ENCODE peak calls at places on chromosomes 11 and 22, in four cellular contexts. One of them, this sample, is unnamed.

GRCh38 chr11:134394311-134394710 is 17.7 kb downstream of the B3GAT1 start:
- DNase-seq in heart right ventricle: no peak
- DNase-seq in bronchial epithelial cell: no peak
- DNase-seq in stimulated activated CD4-positive, alpha-beta T cell treated with anti-CD3 and anti-CD28 coated beads, Interleukin-4, amount 100 ng/mL, for 4 hours: no peak
- DNase-seq in this sample: no peak

GRCh38 chr11:9150944-9151343 is 59.5 kb upstream of the SCUBE2 start:
- DNase-seq in bronchial epithelial cell: no peak
- DNase-seq in heart right ventricle: no peak
- DNase-seq in stimulated activated CD4-positive, alpha-beta T cell treated with anti-CD3 and anti-CD28 coated beads, Interleukin-4, amount 100 ng/mL, for 4 hours: no peak
- DNase-seq in this sample: no peak

GRCh38 chr22:30422481-30423295 is 2.9 kb upstream of the MTFP1 start:
- DNase-seq in heart right ventricle: peak; percentile 28
- DNase-seq in stimulated activated CD4-positive, alpha-beta T cell treated with anti-CD3 and anti-CD28 coated beads, Interleukin-4, amount 100 ng/mL, for 4 hours: peak; percentile 20
- DNase-seq in bronchial epithelial cell: peak; percentile 96
- DNase-seq in this sample: peak; percentile 97

GRCh38 chr11:62552931-62553838 is 6.6 kb upstream of the AHNAK start:
- DNase-seq in bronchial epithelial cell: peak; percentile 94
- DNase-seq in heart right ventricle: peak; percentile 85
- DNase-seq in stimulated activated CD4-positive, alpha-beta T cell treated with anti-CD3 and anti-CD28 coated beads, Interleukin-4, amount 100 ng/mL, for 4 hours: peak; percentile 30
- DNase-seq in this sample: peak; percentile 93

GRCh38 chr11:111301840-111302113 is 3.4 kb downstream of the POU2AF3 start:
- DNase-seq in bronchial epithelial cell: no peak
- DNase-seq in heart right ventricle: no peak
- DNase-seq in stimulated activated CD4-positive, alpha-beta T cell treated with anti-CD3 and anti-CD28 coated beads, Interleukin-4, amount 100 ng/mL, for 4 hours: no peak
- DNase-seq in this sample: no peak

GRCh38 chr11:17991799-17992433 is 20.9 kb downstream of the SERGEF start:
- DNase-seq in bronchial epithelial cell: peak; percentile 57
- DNase-seq in stimulated activated CD4-positive, alpha-beta T cell treated with anti-CD3 and anti-CD28 coated beads, Interleukin-4, amount 100 ng/mL, for 4 hours: peak; percentile 25
- DNase-seq in heart right ventricle: peak; percentile 27
- DNase-seq in this sample: peak; percentile 32

GRCh38 chr11:12201016-12201985 is 90.9 kb downstream of the MICAL2 start:
- DNase-seq in bronchial epithelial cell: peak; percentile 71
- DNase-seq in heart right ventricle: peak; percentile 89
- DNase-seq in stimulated activated CD4-positive, alpha-beta T cell treated with anti-CD3 and anti-CD28 coated beads, Interleukin-4, amount 100 ng/mL, for 4 hours: no peak
- DNase-seq in this sample: peak; percentile 55

GRCh38 chr11:16925495-16926065 is 88.6 kb downstream of the PLEKHA7 start:
- DNase-seq in heart right ventricle: peak; percentile 23
- DNase-seq in bronchial epithelial cell: peak; percentile 63
- DNase-seq in stimulated activated CD4-positive, alpha-beta T cell treated with anti-CD3 and anti-CD28 coated beads, Interleukin-4, amount 100 ng/mL, for 4 hours: no peak
- DNase-seq in this sample: peak; percentile 75